ENCODE peak calls at places on chromosome 3, in four cellular contexts. K is right atrium auricular region, C is sigmoid colon, O is caudate nucleus. R is an unnamed sample.

GRCh38 chr3:179898024-179898423 is 138.7 kb downstream of the PEX5L start:
- DNase-seq in C (no peak), K (no peak), O (no peak), R (no peak)

GRCh38 chr3:13648060-13648743 is 99.3 kb downstream of the FBLN2 start:
- DNase-seq in O (peak), C (peak), K (peak), R (peak)

GRCh38 chr3:4744405-4745239 is 234.6 kb upstream of the BHLHE40 start:
- DNase-seq in K (no peak), O (no peak), C (no peak), R (no peak)

GRCh38 chr3:23863060-23863459 is 53.7 kb downstream of the NKIRAS1 start:
- DNase-seq in C (no peak), O (no peak), K (no peak), R (no peak)

GRCh38 chr3:162082516-162082915 is 585.9 kb downstream of the OTOL1 start:
- DNase-seq in O (no peak), C (no peak), K (no peak), R (no peak)

GRCh38 chr3:141486735-141487418 is at the start of gene RASA2:
- DNase-seq in K (peak), O (peak), C (peak), R (peak)

GRCh38 chr3:179068779-179069530 is 2.7 kb downstream of the ZMAT3 start:
- DNase-seq in O (peak), K (no peak), C (no peak), R (no peak)

GRCh38 chr3:192482391-192482790 is 244.9 kb downstream of the FGF12 start:
- DNase-seq in C (no peak), K (no peak), O (no peak), R (no peak)

GRCh38 chr3:48402281-48402732 is 27.6 kb downstream of the PLXNB1 start:
- DNase-seq in K (peak), C (peak), O (no peak), R (peak)

GRCh38 chr3:114649331-114649730 is 355.5 kb downstream of the TIGIT start:
- DNase-seq in O (no peak), C (no peak), K (no peak), R (no peak)

GRCh38 chr3:8853081-8853480 is 83.7 kb upstream of the OXTR start:
- DNase-seq in O (no peak), C (no peak), K (no peak), R (no peak)

GRCh38 chr3:166284994-166285393 is 447.8 kb upstream of the BCHE start:
- DNase-seq in O (no peak), C (no peak), K (no peak), R (no peak)

GRCh38 chr3:71063768-71064287 is 519.7 kb downstream of the FOXP1 start:
- DNase-seq in C (no peak), K (no peak), O (peak), R (peak)

GRCh38 chr3:140931801-140932200 is 9.8 kb upstream of the SLC25A36 start:
- DNase-seq in K (no peak), O (no peak), C (no peak), R (no peak)

GRCh38 chr3:72155391-72156064 is 370.6 kb upstream of the PROK2 start:
- DNase-seq in C (peak), K (peak), O (peak), R (peak)

GRCh38 chr3:195071011-195071728 is 199.8 kb downstream of the XXYLT1 start:
- DNase-seq in K (no peak), C (peak), O (no peak), R (peak)

GRCh38 chr3:138786788-138787276 is 47.9 kb downstream of the PIK3CB start:
- DNase-seq in C (no peak), K (no peak), O (no peak), R (no peak)

GRCh38 chr3:46897031-46897430 is 19.5 kb downstream of the PTH1R start:
- DNase-seq in K (no peak), O (no peak), C (no peak), R (peak)

GRCh38 chr3:155572085-155572484 is 172.8 kb downstream of the PLCH1 start:
- DNase-seq in K (no peak), C (no peak), O (no peak), R (peak)

GRCh38 chr3:49689046-49689886 is at the start of the genes MST1 and RNF123:
- DNase-seq in O (no peak), K (peak), C (peak), R (peak)

GRCh38 chr3:23992051-23992628 is 47.1 kb downstream of the NR1D2 start:
- DNase-seq in O (peak), K (no peak), C (no peak), R (no peak)

GRCh38 chr3:157868168-157868567 is 238.1 kb downstream of the SHOX2 start:
- DNase-seq in C (no peak), O (no peak), K (no peak), R (no peak)

GRCh38 chr3:97928986-97929385 is 43.2 kb downstream of the RIOX2 start:
- DNase-seq in C (no peak), K (no peak), O (no peak), R (no peak)

GRCh38 chr3:183460059-183461052 is 31.9 kb upstream of the MCF2L2 start:
- DNase-seq in C (no peak), O (no peak), K (no peak), R (no peak)

GRCh38 chr3:155070932-155071387 is 9.2 kb upstream of the MME start:
- DNase-seq in C (no peak), K (no peak), O (no peak), R (no peak)

GRCh38 chr3:13451301-13451673 is 28.8 kb upstream of the HDAC11 start:
- DNase-seq in C (no peak), K (no peak), O (no peak), R (no peak)

GRCh38 chr3:195891431-195892104 is 16.8 kb downstream of the TNK2 start:
- DNase-seq in K (no peak), C (no peak), O (no peak), R (no peak)

GRCh38 chr3:107892960-107893359 is 197.9 kb downstream of the CD47 start:
- DNase-seq in C (no peak), O (no peak), K (no peak), R (no peak)

GRCh38 chr3:111976254-111976653 is 2.6 kb upstream of the ABHD10 start:
- DNase-seq in C (no peak), O (no peak), K (no peak), R (no peak)

GRCh38 chr3:173584093-173584833 is 186.7 kb downstream of the NLGN1 start:
- DNase-seq in O (peak), C (no peak), K (no peak), R (no peak)

GRCh38 chr3:117052356-117052755 is 342.8 kb downstream of the TUSC7 start:
- DNase-seq in O (no peak), K (no peak), C (no peak), R (no peak)

GRCh38 chr3:67783281-67784250 is 129.2 kb upstream of the SUCLG2 start:
- DNase-seq in C (no peak), O (no peak), K (no peak), R (no peak)

DNA sequence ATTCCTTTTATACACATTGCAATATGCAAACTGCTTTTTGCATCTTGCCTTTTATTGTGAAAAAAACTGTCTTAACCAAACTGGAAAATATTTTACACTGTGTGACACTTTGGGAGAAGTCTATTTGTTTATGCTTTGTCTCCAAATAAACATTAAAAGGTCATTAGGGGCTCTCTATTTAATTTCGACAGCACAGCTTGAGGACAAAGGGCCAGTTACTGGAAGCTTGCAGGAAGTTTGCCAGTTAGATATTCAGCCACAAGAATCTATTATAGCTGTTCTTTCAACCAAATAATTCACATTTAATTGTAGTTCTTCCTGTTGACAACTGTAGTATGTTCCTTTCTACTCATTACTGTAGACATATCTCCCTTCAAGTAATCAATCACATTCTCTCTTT is 6.2 kb downstream of the CP start:
- DNase-seq in K (no peak), C (no peak), O (no peak), R (no peak)
- H3K27ac ChIP-seq in K (no peak), C (no peak), O (no peak), R (peak)

DNA sequence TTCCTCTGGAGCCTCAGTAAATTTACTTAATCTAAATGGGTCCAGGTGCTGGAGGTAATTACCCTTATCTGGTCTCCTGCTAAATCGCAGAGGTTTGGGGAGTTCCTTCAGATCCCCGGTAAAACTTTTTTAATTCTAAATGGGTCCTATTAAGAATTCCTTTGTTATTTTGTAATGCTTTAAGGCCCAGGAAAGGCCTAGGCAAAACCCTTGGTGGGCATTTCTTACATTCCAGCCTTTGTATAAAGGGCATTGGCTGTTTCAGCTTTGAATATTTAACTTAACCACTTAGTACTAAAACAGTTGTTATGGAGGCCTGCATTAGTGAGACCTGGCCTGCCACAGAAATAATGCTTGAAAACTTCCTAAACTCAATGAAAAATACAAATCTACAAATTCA is 14.9 kb upstream of the ZNF662 start:
- DNase-seq in C (no peak), O (no peak), K (no peak), R (no peak)
- H3K27ac ChIP-seq in C (no peak), O (no peak), K (no peak), R (no peak)

DNA sequence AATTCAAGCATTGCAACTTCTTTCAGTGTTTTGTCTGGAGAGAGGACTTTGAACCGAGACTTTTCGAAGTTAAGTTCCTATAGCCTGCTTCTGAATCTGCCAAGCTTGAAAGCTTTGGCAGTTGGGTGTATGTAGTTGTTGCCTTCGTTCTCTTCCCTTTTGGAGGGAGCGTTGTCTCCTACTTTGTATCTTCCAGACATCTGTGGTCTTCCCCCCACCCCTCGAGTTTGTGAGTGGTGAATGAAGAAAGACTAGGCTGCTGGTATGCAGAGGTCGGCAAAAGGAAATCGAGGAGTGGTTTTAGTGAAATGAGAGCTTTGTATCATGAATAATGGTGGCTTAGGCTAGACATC is 1.3 kb downstream of the CTNNB1 start:
- DNase-seq in K (no peak), C (no peak), O (peak), R (no peak)
- H3K27ac ChIP-seq in K (peak), C (peak), O (no peak), R (peak)

GRCh38 chr3:32575451-32575850 is 4.8 kb upstream of the DYNC1LI1 start:
- DNase-seq in K (no peak), O (no peak), C (no peak), R (no peak)
- H3K27ac ChIP-seq in K (no peak), O (no peak), C (no peak), R (no peak)

GRCh38 chr3:127034195-127034989 is 51.5 kb downstream of the PLXNA1 start:
- DNase-seq in O (no peak), K (no peak), C (no peak), R (no peak)

GRCh38 chr3:127036209-127037020 is 53.5 kb downstream of the PLXNA1 start:
- DNase-seq in O (no peak), C (peak), K (no peak), R (no peak)

GRCh38 chr3:127037021-127037400 is 54.1 kb downstream of the PLXNA1 start:
- DNase-seq in O (no peak), C (peak), K (no peak), R (no peak)

GRCh38 chr3:127034990-127035652 is 52.2 kb downstream of the PLXNA1 start:
- DNase-seq in O (no peak), C (no peak), K (no peak), R (peak)

GRCh38 chr3:127035672-127036071 is 52.8 kb downstream of the PLXNA1 start:
- DNase-seq in O (no peak), K (peak), C (peak), R (no peak)
- H3K27ac ChIP-seq in O (no peak), K (no peak), C (no peak), R (no peak)

GRCh38 chr3:43978708-43979107 is 263.0 kb upstream of the TOPAZ1 start:
- DNase-seq in O (no peak), K (peak), C (no peak), R (no peak)
- H3K27ac ChIP-seq in O (no peak), K (no peak), C (no peak), R (no peak)

R was measured in right lobe of liver.